ENCODE peak calls at places on chromosomes 5 and 9, in five cellular contexts. H is stomach; Q is cardiac muscle cell; Y is body of pancreas; D is naive thymus-derived CD4-positive, alpha-beta T cell. M is an unnamed sample. For H3K4me1, the result is how much of the 10 kb centered on the place peaks cover.

GRCh38 chr5:76402251-76402879 is 720 bp upstream of the IQGAP2 start:
- DNase-seq in H (peak), Q (no peak), Y (peak), D (peak), M (peak)

GRCh38 chr5:142981886-142982820 is 212.0 kb downstream of the ARHGAP26 start:
- DNase-seq in H (peak), Q (peak), Y (peak), D (no peak), M (peak)

GRCh38 chr5:39414429-39414828 is 10.4 kb downstream of the DAB2 start:
- DNase-seq in H (no peak), Q (no peak), Y (no peak), D (no peak), M (no peak)

GRCh38 chr9:134405527-134405926 is 79.3 kb downstream of the RXRA start:
- DNase-seq in H (no peak), Q (no peak), Y (no peak), D (no peak), M (no peak)

GRCh38 chr9:136244116-136244775 is 1.4 kb downstream of the QSOX2 start:
- DNase-seq in H (no peak), Q (no peak), Y (no peak), D (peak), M (no peak)

GRCh38 chr9:63817622-63818518 is 1467.1 kb downstream of the FOXD4L5 start:
- DNase-seq in H (peak), Q (peak), Y (peak), D (peak), M (peak)

GRCh38 chr5:61245936-61246335 is 83.7 kb upstream of the SMIM15 start:
- DNase-seq in H (peak), Q (no peak), Y (no peak), D (no peak), M (peak)

GRCh38 chr5:168023190-168023589 is 268.3 kb upstream of the WWC1 start:
- DNase-seq in H (no peak), Q (no peak), Y (no peak), D (no peak), M (no peak)

GRCh38 chr5:73296772-73297171 is 123.8 kb downstream of the TMEM174 start:
- DNase-seq in H (no peak), Q (peak), Y (no peak), D (no peak), M (no peak)

GRCh38 chr5:77292026-77292757 is 81.7 kb downstream of the PDE8B start:
- DNase-seq in H (no peak), Q (no peak), Y (no peak), D (no peak), M (no peak)

GRCh38 chr5:179427676-179428056 is 82.4 kb upstream of the ADAMTS2 start:
- DNase-seq in H (no peak), Q (no peak), Y (no peak), D (no peak), M (no peak)

GRCh38 chr9:86126998-86127972 is 27.9 kb upstream of the GOLM1 start:
- DNase-seq in H (peak), Q (peak), Y (peak), D (no peak), M (peak)

GRCh38 chr5:132770476-132771159 is 6.4 kb downstream of the SEPTIN8 start:
- DNase-seq in H (no peak), Q (no peak), Y (no peak), D (no peak), M (no peak)

GRCh38 chr5:75335952-75336624 is 932 bp upstream of the HMGCR start:
- DNase-seq in H (no peak), Q (peak), Y (peak), D (no peak), M (peak)

GRCh38 chr9:122286764-122287163 is 22.1 kb downstream of the MRRF start:
- DNase-seq in H (no peak), Q (no peak), Y (no peak), D (no peak), M (no peak)

GRCh38 chr9:31637861-31638260 is 746.6 kb upstream of the ACO1 start:
- DNase-seq in H (no peak), Q (no peak), Y (no peak), D (no peak), M (no peak)

GRCh38 chr9:31637265-31637664 is 747.2 kb upstream of the ACO1 start:
- DNase-seq in H (no peak), Q (no peak), Y (no peak), D (no peak), M (no peak)

DNA sequence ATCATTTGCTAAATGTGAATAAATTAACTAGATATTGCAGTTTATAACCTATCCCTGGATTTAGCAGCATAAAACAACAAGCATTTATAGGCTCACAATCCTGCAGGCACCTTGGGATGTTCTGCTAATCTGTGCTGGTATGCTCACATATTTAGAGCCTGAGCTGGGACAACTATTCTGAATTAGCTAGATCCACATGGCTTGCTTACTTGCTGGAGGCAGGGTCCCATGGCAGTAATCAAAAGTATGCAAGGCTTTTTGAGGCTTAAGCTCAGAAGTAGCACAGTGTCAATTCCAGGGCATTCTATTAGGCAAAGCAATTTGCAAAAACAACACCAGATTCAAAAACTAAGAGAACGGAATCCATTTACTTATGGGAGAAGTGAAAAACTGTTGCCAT is 745.0 kb upstream of the ACO1 start:
- DNase-seq in H (no peak), Q (no peak), Y (no peak), D (no peak), M (no peak)
- H3K4me3 ChIP-seq in H (no peak), Q (no peak), Y (no peak), D (no peak), M (no peak)

DNA sequence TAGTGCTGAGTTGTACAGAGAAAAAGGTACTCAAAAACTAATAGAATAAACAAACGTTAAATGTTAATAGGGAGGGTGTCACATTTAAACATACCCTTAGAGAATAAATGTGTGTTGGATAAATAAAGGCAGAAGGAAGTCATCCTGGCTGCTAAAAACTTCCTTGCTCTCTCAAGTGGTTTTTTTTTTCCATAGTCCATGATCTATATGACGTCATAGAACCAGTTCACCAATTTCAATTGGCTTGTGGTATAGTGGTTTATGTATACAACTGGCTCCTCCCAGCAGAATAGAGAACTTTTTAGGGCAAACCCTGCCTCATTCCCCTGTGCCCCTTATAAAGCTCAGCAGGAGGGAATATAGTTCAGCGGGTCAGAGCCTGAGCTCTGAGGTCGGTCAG is 218.0 kb upstream of the TRIM32 start:
- DNase-seq in H (no peak), Q (no peak), Y (no peak), D (no peak), M (no peak)
- H3K4me1 ChIP-seq in H (under half), Q (under half), Y (under half), D (under half), M (under half)

DNA sequence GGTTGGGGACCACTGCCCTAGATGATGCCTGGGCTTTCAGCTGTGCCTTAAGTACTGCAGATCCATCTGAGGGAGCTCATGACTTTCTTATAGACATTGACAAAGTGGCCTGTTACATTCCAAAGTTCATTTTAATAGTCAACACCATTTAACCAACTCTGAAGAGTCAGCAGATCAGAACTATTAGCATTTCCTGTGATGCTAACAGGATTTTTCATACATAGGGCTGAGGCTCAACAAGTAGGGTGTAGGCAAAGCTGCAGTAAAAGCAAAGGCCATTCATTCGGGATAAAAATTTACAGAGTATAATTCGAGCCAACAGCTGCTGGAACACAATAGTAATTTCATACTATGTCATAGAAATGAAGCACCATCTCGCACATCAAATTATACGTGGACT is 105.4 kb downstream of the LPAR1 start:
- DNase-seq in H (no peak), Q (no peak), Y (no peak), D (no peak), M (no peak)
- H3K27ac ChIP-seq in H (no peak), Q (no peak), Y (no peak), D (no peak), M (no peak)

GRCh38 chr5:112573441-112573840 is 154.4 kb upstream of the EPB41L4A start:
- DNase-seq in H (no peak), Q (no peak), Y (no peak), D (no peak), M (no peak)
- H3K4me3 ChIP-seq in H (no peak), Q (no peak), Y (no peak), D (no peak), M (no peak)

GRCh38 chr9:121199921-121200320 is 1.7 kb downstream of the RAB14 start:
- DNase-seq in H (no peak), Q (peak), Y (no peak), D (no peak), M (no peak)
- H3K4me1 ChIP-seq in H (under half), Q (under half), Y (half or more), D (under half), M (under half)

GRCh38 chr9:98983295-98984268 is 39.9 kb downstream of the COL15A1 start:
- DNase-seq in H (no peak), Q (peak), Y (no peak), D (no peak), M (no peak)
- H3K27ac ChIP-seq in H (no peak), Q (no peak), Y (no peak), D (no peak), M (no peak)

DNA sequence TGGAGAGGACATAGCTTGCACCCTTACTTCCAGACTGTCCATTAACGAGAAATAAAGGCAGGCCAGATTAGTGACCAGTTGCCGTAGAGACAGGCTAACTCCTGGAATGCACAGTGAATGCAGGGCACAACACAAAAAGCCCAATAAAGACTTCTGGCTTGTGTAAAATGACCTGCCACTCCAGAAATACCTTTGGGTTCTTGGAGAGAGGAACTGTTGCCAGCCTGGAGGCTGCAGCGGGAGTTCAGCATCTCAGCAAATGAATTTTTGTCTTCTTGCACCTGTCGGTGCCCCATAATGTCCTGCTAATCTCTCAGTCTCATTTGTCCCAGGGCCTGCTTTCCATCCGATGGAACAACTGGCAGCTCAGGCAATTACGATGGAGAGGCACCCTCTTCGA is 538.9 kb upstream of the ZNF462 start:
- DNase-seq in H (no peak), Q (no peak), Y (no peak), D (no peak), M (no peak)
- H3K4me3 ChIP-seq in H (no peak), Q (no peak), Y (no peak), D (no peak), M (no peak)

DNA sequence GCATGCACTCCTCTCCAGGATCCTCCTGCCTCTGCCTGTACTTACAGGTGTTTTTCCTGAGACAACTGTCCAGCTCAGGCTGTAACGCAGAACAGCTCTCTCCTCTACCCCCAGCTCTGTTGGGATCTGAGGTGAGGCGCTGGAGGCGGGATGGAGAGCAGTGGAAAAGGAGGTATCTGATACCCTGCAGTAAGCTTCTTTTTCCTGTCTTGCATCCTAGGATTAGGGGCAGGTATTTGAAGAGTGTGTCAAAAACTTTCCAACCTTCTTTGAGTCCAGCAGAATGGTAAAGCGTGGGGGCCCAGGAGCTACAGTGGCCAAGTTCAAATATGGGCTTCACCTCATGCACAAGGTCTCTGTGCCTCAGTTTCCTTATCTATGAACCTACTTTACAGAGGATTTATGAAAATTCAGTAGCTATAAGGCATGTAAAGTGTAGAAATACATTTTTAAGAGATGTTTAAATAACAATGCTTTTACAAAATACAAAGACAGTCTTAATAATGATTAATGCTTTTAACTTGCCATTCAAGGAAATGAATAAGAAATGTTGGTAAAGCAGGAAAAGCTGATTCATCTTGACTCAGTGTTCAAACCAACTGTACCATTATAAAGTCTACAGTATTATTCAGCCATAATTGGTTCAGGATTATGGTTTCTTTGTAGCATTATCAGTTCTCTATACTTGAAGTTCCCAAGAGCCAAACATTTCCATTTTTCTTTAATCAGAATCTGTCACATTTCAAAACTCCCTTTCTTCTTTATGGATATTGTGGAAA is 26.1 kb downstream of the MAP1B start:
- DNase-seq in H (no peak), Q (no peak), Y (no peak), D (no peak), M (no peak)
- H3K4me1 ChIP-seq in H (under half), Q (under half), Y (under half), D (under half), M (under half)

DNA sequence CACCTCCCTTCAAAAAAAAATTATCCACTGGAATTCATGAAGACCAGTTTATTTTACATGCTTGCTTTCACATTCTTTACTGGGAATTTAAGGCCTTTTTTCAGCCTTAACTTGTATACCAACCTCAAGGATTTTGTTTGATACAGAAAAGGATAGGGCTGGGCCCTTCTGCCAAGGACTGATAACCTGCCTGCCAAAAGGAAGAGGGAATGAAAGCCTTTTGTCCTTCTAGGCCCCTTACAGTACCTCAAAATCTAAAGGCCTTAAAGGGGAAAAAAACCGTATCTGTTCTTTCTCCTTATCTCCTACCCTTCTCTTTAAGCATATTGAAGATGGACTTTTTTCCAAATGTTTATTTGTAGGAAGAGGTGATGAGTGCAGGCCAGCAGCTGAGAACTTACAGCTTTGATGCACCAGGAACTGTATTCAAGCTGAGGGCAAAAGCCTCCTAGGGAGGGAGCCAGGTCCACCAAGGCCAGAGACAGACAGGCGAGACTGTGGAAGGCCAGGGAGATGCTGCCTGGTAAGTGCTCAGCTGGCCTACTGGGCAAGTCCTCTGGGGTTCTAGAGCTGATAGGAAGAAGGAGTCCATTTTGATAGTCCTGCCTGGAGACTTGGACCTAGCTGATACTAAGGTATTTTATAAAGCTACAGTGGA is 31.8 kb downstream of the FAXDC2 start:
- DNase-seq in H (no peak), Q (no peak), Y (no peak), D (no peak), M (no peak)
- H3K27ac ChIP-seq in H (no peak), Q (peak), Y (no peak), D (no peak), M (no peak)

GRCh38 chr5:175680020-175680419 is 22.1 kb downstream of the HRH2 start:
- DNase-seq in H (no peak), Q (no peak), Y (no peak), D (no peak), M (no peak)

GRCh38 chr5:175681975-175682354 is 24.1 kb downstream of the HRH2 start:
- DNase-seq in H (no peak), Q (peak), Y (no peak), D (no peak), M (no peak)

GRCh38 chr5:175680463-175680862 is 22.6 kb downstream of the HRH2 start:
- DNase-seq in H (no peak), Q (no peak), Y (no peak), D (no peak), M (no peak)

GRCh38 chr5:175682664-175683063 is 24.8 kb downstream of the HRH2 start:
- DNase-seq in H (no peak), Q (no peak), Y (no peak), D (no peak), M (no peak)

DNA sequence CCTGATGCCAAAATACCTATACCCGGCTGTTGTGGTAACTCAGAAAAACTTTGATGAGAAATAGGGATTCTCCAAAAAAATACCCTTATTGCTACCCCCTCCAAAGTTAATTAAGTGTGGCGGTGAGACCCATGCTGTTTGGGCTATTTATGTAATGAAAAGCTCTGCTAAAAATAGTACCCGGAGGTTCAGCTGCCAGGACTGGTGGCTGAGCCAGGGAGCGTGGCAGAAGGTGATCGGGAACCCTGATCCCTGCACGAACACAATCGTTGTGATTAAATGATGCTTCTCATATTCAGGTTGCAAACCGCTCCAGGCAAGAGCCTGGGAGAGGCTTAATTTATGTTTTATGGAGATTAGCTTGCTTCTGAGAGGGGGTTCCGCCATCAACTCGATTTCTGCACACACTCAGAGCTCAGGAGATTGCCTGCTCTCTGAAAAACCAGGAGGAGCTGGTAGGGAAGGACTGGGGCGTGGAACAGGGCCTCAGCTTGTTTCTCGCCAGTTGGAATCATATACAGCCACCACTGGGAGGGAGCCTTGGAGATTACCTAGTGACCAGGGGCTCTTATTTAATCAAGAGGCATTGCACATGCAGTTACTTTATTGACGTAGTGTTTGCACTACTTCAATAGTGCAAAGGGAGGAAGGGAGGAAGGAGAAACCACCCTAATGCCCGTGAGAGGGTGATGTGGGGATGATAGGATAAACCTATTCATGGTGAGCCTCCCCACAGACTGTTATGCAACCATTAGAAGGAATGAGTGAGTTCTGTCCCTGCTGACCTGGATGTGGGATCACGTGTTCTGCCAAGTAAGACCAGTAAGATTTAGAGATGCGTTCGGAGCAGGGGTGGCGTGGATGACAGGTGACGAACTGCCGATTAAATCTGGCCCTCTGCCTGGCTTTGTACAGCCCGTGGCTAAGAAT is 23.4 kb downstream of the HRH2 start:
- DNase-seq in H (peak), Q (peak), Y (no peak), D (no peak), M (no peak)
- H3K4me3 ChIP-seq in H (no peak), Q (no peak), Y (no peak), D (no peak), M (no peak)